ENCODE peak calls at places on chromosomes 16 and 17, in nine cellular contexts. One of them, this sample, is unnamed.
A peak's percentile ranks its signal among the peaks of the same experiment; 100 is the strongest.

GRCh38 chr16:66844342-66845079 is at the start of gene CA7:
- DNase-seq in KG1: no peak
- DNase-seq in body of pancreas: no peak
- DNase-seq in activated naive CD4-positive, alpha-beta T cell: no peak
- DNase-seq in activated CD8-positive, alpha-beta memory T cell treated with anti-CD3 and anti-CD28 coated beads for 1 hour: no peak
- DNase-seq in sciatic nerve: peak; percentile 51
- DNase-seq in fibroblast of lung: no peak
- DNase-seq in A549: no peak
- DNase-seq in ovary: no peak
- DNase-seq in this sample: no peak

GRCh38 chr17:5948811-5949210 is 121.4 kb upstream of the WSCD1 start:
- DNase-seq in KG1: no peak
- DNase-seq in body of pancreas: no peak
- DNase-seq in activated naive CD4-positive, alpha-beta T cell: no peak
- DNase-seq in activated CD8-positive, alpha-beta memory T cell treated with anti-CD3 and anti-CD28 coated beads for 1 hour: no peak
- DNase-seq in sciatic nerve: no peak
- DNase-seq in fibroblast of lung: no peak
- DNase-seq in A549: no peak
- DNase-seq in ovary: no peak
- DNase-seq in this sample: no peak

GRCh38 chr17:29930399-29931010 is 477 bp upstream of the SSH2 start:
- DNase-seq in KG1: no peak
- DNase-seq in body of pancreas: no peak
- DNase-seq in activated naive CD4-positive, alpha-beta T cell: no peak
- DNase-seq in activated CD8-positive, alpha-beta memory T cell treated with anti-CD3 and anti-CD28 coated beads for 1 hour: no peak
- DNase-seq in sciatic nerve: no peak
- DNase-seq in fibroblast of lung: peak; percentile 60
- DNase-seq in A549: no peak
- DNase-seq in ovary: no peak
- DNase-seq in this sample: no peak

GRCh38 chr17:58310511-58311428 is 17.8 kb downstream of the TSPOAP1 start:
- DNase-seq in KG1: no peak
- DNase-seq in body of pancreas: no peak
- DNase-seq in activated naive CD4-positive, alpha-beta T cell: no peak
- DNase-seq in activated CD8-positive, alpha-beta memory T cell treated with anti-CD3 and anti-CD28 coated beads for 1 hour: no peak
- DNase-seq in sciatic nerve: peak; percentile 39
- DNase-seq in fibroblast of lung: no peak
- DNase-seq in A549: no peak
- DNase-seq in ovary: no peak
- DNase-seq in this sample: peak; percentile 74

GRCh38 chr17:14341866-14342265 is 41.0 kb downstream of the HS3ST3B1 start:
- DNase-seq in KG1: no peak
- DNase-seq in body of pancreas: no peak
- DNase-seq in activated naive CD4-positive, alpha-beta T cell: no peak
- DNase-seq in activated CD8-positive, alpha-beta memory T cell treated with anti-CD3 and anti-CD28 coated beads for 1 hour: no peak
- DNase-seq in sciatic nerve: no peak
- DNase-seq in fibroblast of lung: no peak
- DNase-seq in A549: no peak
- DNase-seq in ovary: no peak
- DNase-seq in this sample: no peak

GRCh38 chr17:59401725-59402124 is 70.3 kb downstream of the YPEL2 start:
- DNase-seq in KG1: no peak
- DNase-seq in body of pancreas: no peak
- DNase-seq in activated naive CD4-positive, alpha-beta T cell: no peak
- DNase-seq in activated CD8-positive, alpha-beta memory T cell treated with anti-CD3 and anti-CD28 coated beads for 1 hour: no peak
- DNase-seq in sciatic nerve: no peak
- DNase-seq in fibroblast of lung: no peak
- DNase-seq in A549: no peak
- DNase-seq in ovary: no peak
- DNase-seq in this sample: no peak

GRCh38 chr17:45368661-45369060 is 51.8 kb upstream of the MAP3K14 start:
- DNase-seq in KG1: no peak
- DNase-seq in body of pancreas: no peak
- DNase-seq in activated naive CD4-positive, alpha-beta T cell: no peak
- DNase-seq in activated CD8-positive, alpha-beta memory T cell treated with anti-CD3 and anti-CD28 coated beads for 1 hour: no peak
- DNase-seq in sciatic nerve: no peak
- DNase-seq in fibroblast of lung: peak; percentile 88
- DNase-seq in A549: no peak
- DNase-seq in ovary: no peak
- DNase-seq in this sample: no peak

GRCh38 chr16:70430667-70431536 is 8.0 kb downstream of the ST3GAL2 start:
- DNase-seq in KG1: peak; percentile 47
- DNase-seq in body of pancreas: no peak
- DNase-seq in activated naive CD4-positive, alpha-beta T cell: peak; percentile 6
- DNase-seq in activated CD8-positive, alpha-beta memory T cell treated with anti-CD3 and anti-CD28 coated beads for 1 hour: peak; percentile 24
- DNase-seq in sciatic nerve: no peak
- DNase-seq in fibroblast of lung: no peak
- DNase-seq in A549: no peak
- DNase-seq in ovary: no peak
- DNase-seq in this sample: no peak

GRCh38 chr17:10316986-10317834 is 55.6 kb downstream of the MYH13 start:
- DNase-seq in KG1: no peak
- DNase-seq in body of pancreas: peak; percentile 14
- DNase-seq in activated naive CD4-positive, alpha-beta T cell: no peak
- DNase-seq in activated CD8-positive, alpha-beta memory T cell treated with anti-CD3 and anti-CD28 coated beads for 1 hour: no peak
- DNase-seq in sciatic nerve: peak; percentile 82
- DNase-seq in fibroblast of lung: peak; percentile 54
- DNase-seq in A549: peak; percentile 50
- DNase-seq in ovary: peak; percentile 46
- DNase-seq in this sample: peak; percentile 91

This sample was measured in posterior vena cava.